ENCODE peak calls at places on chromosomes 6 and 20, in four cellular contexts. J is right cardiac atrium, U is hepatocyte, L is BE2C. W is an unnamed sample.

GRCh38 chr6:117956386-117956785 is 49.3 kb downstream of the SLC35F1 start:
- DNase-seq in J (no peak), L (peak; percentile 18), U (no peak), W (no peak)

GRCh38 chr6:20610636-20611200 is 76.5 kb downstream of the CDKAL1 start:
- DNase-seq in J (no peak), L (no peak), U (no peak), W (peak; percentile 22)

GRCh38 chr20:23634044-23634801 is 3.5 kb downstream of the CST3 start:
- DNase-seq in J (peak; percentile 28), U (no peak), L (no peak), W (no peak)

GRCh38 chr6:28496099-28496779 is 19.4 kb downstream of the GPX6 start:
- DNase-seq in U (no peak), L (no peak), J (no peak), W (peak; percentile 13)

GRCh38 chr6:80282913-80283554 is 176.6 kb downstream of the BCKDHB start:
- DNase-seq in U (no peak), J (no peak), L (no peak), W (no peak)

GRCh38 chr6:100269189-100269588 is 195.5 kb downstream of the SIM1 start:
- DNase-seq in U (no peak), L (no peak), J (no peak), W (peak; percentile 19)

GRCh38 chr6:136723780-136724179 is 68.5 kb downstream of the MAP3K5 start:
- DNase-seq in U (no peak), J (no peak), L (no peak), W (no peak)

GRCh38 chr6:42963855-42964605 is 3.5 kb downstream of the GNMT start:
- DNase-seq in L (peak; percentile 70), U (peak; percentile 58), J (peak; percentile 29), W (peak; percentile 70)

GRCh38 chr6:154613137-154613676 is 102.7 kb upstream of the CNKSR3 start:
- DNase-seq in U (peak; percentile 75), J (no peak), L (no peak), W (no peak)

GRCh38 chr6:157561929-157562810 is 181.2 kb downstream of the ZDHHC14 start:
- DNase-seq in L (no peak), U (no peak), J (no peak), W (no peak)

GRCh38 chr20:51341581-51341980 is 200.9 kb downstream of the NFATC2 start:
- DNase-seq in L (no peak), J (no peak), U (no peak), W (no peak)

GRCh38 chr20:9087531-9088217 is 18.8 kb downstream of the PLCB4 start:
- DNase-seq in U (no peak), L (peak; percentile 86), J (no peak), W (no peak)

GRCh38 chr6:7142228-7142801 is 34.6 kb downstream of the RREB1 start:
- DNase-seq in U (no peak), J (peak; percentile 61), L (no peak), W (no peak)
- H3K4me1 ChIP-seq in U (peaks cover 71% of the 10 kb centered on the region), J (peaks cover 17% of the 10 kb centered on the region), L (peaks cover 7% of the 10 kb centered on the region), W (peaks cover 46% of the 10 kb centered on the region)

GRCh38 chr20:38935285-38935684 is 9.1 kb downstream of the FAM83D start:
- DNase-seq in L (no peak), U (no peak), J (no peak), W (no peak)
- H3K4me1 ChIP-seq in L (no peaks in the 10 kb centered on the region), U (no peaks in the 10 kb centered on the region), J (no peaks in the 10 kb centered on the region), W (peaks cover 15% of the 10 kb centered on the region)

GRCh38 chr20:49412254-49412653 is 70.2 kb downstream of the KCNB1 start:
- DNase-seq in J (no peak), L (no peak), U (no peak), W (no peak)

GRCh38 chr20:49412953-49413352 is 69.5 kb downstream of the KCNB1 start:
- DNase-seq in J (no peak), U (no peak), L (no peak), W (no peak)

GRCh38 chr20:49415005-49415663 is 67.3 kb downstream of the KCNB1 start:
- DNase-seq in J (no peak), L (no peak), U (no peak), W (no peak)

GRCh38 chr20:49415664-49416044 is 66.8 kb downstream of the KCNB1 start:
- DNase-seq in J (no peak), U (no peak), L (no peak), W (no peak)

DNA sequence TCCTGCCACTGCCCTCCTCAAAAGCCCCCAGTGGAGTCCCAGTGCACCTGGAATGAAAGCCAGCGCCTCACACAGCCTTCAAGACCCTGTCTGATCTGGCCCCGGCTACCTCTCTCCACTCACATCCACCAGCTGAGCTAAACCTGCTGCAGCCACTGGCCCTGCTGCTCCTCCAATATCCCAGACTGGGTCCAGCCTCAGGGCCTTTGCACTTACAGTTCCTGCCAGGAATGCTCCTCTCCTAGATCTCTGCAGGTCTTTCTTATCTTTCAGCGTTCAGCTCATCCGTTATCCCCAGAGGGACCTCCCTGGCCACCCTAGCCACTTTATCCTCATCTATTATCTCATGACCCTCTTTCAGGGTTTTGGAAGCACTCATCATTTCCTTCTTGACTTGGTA is 68.8 kb downstream of the KCNB1 start:
- DNase-seq in L (no peak), J (no peak), U (no peak), W (no peak)
- H3K4me1 ChIP-seq in L (no peaks in the 10 kb centered on the region), J (peaks cover 3% of the 10 kb centered on the region), U (peaks cover 4% of the 10 kb centered on the region), W (no peaks in the 10 kb centered on the region)

GRCh38 chr6:25279748-25280616 is 808 bp downstream of the CARMIL1 start:
- DNase-seq in L (peak; percentile 11), J (peak; percentile 63), U (peak; percentile 61), W (peak; percentile 32)
- H3K4me1 ChIP-seq in L (peaks cover 7% of the 10 kb centered on the region), J (peaks cover 3% of the 10 kb centered on the region), U (peaks cover 22% of the 10 kb centered on the region), W (peaks cover 14% of the 10 kb centered on the region)

GRCh38 chr6:4806308-4807190 is 30.3 kb downstream of the CDYL start:
- DNase-seq in U (no peak), L (no peak), J (no peak), W (no peak)
- H3K4me1 ChIP-seq in U (peaks cover 5% of the 10 kb centered on the region), L (peaks cover 3% of the 10 kb centered on the region), J (peaks cover 17% of the 10 kb centered on the region), W (peaks cover 11% of the 10 kb centered on the region)

GRCh38 chr6:31837612-31838553 is 10.3 kb downstream of the HSPA1B start:
- DNase-seq in L (no peak), J (no peak), U (no peak), W (no peak)
- H3K4me1 ChIP-seq in L (no peaks in the 10 kb centered on the region), J (peaks cover 8% of the 10 kb centered on the region), U (peaks cover 19% of the 10 kb centered on the region), W (peaks cover 15% of the 10 kb centered on the region)

DNA sequence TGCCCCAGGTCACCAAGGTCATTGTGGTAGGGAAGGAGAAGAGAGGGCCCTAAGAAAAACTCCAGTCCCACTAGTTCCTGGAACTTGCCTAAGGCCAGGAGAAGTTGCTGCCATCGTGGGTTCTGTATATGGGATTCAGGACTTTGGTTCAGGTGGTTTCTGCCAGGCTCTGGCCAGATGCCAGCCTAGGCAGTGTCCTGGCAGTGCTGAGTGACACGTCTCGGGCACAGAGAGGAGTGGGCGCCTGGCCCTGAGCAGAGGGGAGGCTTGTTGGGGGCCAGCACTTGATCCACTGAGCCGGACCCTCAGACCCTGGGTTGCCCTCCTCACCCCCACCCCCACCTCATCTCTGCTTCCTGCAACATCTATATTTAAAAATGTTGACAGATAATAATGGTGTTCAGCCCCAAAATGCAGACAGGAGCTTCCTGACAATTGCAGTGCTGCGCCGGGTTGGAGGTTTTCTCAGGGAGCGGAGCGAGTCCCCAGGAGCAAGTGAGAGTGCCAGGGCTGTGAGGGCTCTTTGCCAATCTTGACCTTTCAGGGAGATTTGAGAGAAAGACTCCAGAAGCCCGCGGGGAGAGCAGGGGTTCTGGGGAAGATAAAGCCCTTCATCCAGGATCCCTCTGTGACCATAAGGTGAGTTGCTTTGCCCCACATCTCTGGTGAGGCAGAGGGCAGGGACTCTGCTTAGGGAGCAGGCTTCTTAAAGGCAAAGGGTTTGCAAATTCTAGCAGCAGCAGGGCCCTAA is 72.0 kb downstream of the PHACTR3 start:
- DNase-seq in J (peak; percentile 64), L (no peak), U (no peak), W (no peak)
- H3K4me1 ChIP-seq in J (no peaks in the 10 kb centered on the region), L (no peaks in the 10 kb centered on the region), U (no peaks in the 10 kb centered on the region), W (no peaks in the 10 kb centered on the region)